ENCODE peak calls at places on chromosome 20, in five cellular contexts. L is ovary, U is lower leg skin, T is A549, D is neural progenitor cell. E is an unnamed sample.
A peak's percentile ranks its signal among the peaks of the same experiment; 100 is the strongest.

GRCh38 chr20:6767536-6768227 is at the start of gene BMP2:
- DNase-seq in L (peak; percentile 20), U (peak; percentile 84), T (peak; percentile 48), D (peak; percentile 87), E (no peak)

GRCh38 chr20:62716198-62716940 is 7.7 kb downstream of the NTSR1 start:
- DNase-seq in L (no peak), U (no peak), T (no peak), D (no peak), E (no peak)

GRCh38 chr20:20594171-20594530 is 118.3 kb downstream of the RALGAPA2 start:
- DNase-seq in L (no peak), U (no peak), T (peak; percentile 42), D (peak; percentile 57), E (no peak)

GRCh38 chr20:38805958-38806854 is 709 bp downstream of the PPP1R16B start:
- DNase-seq in L (no peak), U (peak; percentile 80), T (no peak), D (peak; percentile 42), E (no peak)

GRCh38 chr20:43904195-43904594 is 10.5 kb upstream of the TOX2 start:
- DNase-seq in L (no peak), U (no peak), T (no peak), D (peak; percentile 83), E (no peak)

GRCh38 chr20:46083101-46083500 is 6.7 kb downstream of the NCOA5 start:
- DNase-seq in L (no peak), U (no peak), T (no peak), D (no peak), E (no peak)

GRCh38 chr20:50027611-50028105 is 44.9 kb downstream of the SNAI1 start:
- DNase-seq in L (peak; percentile 54), U (no peak), T (peak; percentile 84), D (no peak), E (no peak)

GRCh38 chr20:22567944-22568871 is 16.2 kb downstream of the FOXA2 start:
- DNase-seq in L (no peak), U (no peak), T (no peak), D (peak; percentile 59), E (no peak)

GRCh38 chr20:33663161-33664084 is 1.3 kb downstream of the C20orf144 start:
- DNase-seq in L (peak; percentile 83), U (peak; percentile 96), T (peak; percentile 68), D (peak; percentile 94), E (no peak)

GRCh38 chr20:35992713-35993335 is 24.4 kb downstream of the CNBD2 start:
- DNase-seq in L (peak; percentile 24), U (peak; percentile 87), T (peak; percentile 68), D (peak; percentile 75), E (no peak)

GRCh38 chr20:35994994-35995453 is 26.6 kb downstream of the CNBD2 start:
- DNase-seq in L (peak; percentile 79), U (peak; percentile 96), T (peak; percentile 91), D (peak; percentile 91), E (no peak)

GRCh38 chr20:35988910-35989463 is 20.6 kb downstream of the CNBD2 start:
- DNase-seq in L (no peak), U (no peak), T (no peak), D (no peak), E (no peak)

GRCh38 chr20:35985789-35986188 is 17.4 kb downstream of the CNBD2 start:
- DNase-seq in L (no peak), U (no peak), T (no peak), D (no peak), E (no peak)

DNA sequence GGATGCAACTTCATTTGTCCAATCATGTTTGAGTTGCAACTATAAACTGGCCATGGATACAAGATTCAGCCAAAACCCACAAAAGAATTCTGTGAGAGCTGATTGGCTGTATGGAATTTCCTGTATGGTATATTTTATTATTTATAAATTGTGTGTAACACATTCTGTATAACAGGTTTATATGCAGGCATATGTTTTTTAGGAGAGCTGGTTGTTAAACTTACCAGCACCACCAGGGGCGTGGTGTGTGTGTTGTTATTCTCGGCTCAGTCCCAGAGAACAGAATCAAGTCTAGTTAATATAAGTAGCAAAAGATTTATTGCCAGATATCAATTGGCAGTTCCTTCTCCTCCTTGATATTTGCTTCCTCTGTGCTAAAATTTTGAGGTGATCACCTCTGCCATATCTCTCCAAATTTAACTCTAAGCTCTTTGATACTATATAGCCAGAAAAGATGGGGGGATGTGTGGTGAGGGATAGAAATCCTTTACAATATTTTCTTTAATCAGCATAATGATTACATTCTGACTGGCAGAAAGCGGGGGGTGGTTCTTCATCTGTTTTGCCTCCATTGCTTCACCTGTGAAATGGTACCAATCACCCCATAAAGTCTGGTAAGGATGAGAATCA is 22.9 kb downstream of the CNBD2 start:
- DNase-seq in L (no peak), U (peak; percentile 23), T (peak; percentile 53), D (peak; percentile 42), E (no peak)
- TF ChIP-seq CTCF in L (peak; percentile 11), U (no peak), T (peak; percentile 44), D (peak; percentile 55), E (peak; percentile 76)

GRCh38 chr20:18287915-18288747 is at the start of gene ZNF133:
- DNase-seq in L (peak; percentile 96), U (peak; percentile 99), T (peak; percentile 96), D (peak; percentile 96), E (peak; percentile 97)
- TF ChIP-seq CTCF in L (peak; percentile 8), U (no peak), T (no peak), D (peak; percentile 40), E (peak; percentile 37)

DNA sequence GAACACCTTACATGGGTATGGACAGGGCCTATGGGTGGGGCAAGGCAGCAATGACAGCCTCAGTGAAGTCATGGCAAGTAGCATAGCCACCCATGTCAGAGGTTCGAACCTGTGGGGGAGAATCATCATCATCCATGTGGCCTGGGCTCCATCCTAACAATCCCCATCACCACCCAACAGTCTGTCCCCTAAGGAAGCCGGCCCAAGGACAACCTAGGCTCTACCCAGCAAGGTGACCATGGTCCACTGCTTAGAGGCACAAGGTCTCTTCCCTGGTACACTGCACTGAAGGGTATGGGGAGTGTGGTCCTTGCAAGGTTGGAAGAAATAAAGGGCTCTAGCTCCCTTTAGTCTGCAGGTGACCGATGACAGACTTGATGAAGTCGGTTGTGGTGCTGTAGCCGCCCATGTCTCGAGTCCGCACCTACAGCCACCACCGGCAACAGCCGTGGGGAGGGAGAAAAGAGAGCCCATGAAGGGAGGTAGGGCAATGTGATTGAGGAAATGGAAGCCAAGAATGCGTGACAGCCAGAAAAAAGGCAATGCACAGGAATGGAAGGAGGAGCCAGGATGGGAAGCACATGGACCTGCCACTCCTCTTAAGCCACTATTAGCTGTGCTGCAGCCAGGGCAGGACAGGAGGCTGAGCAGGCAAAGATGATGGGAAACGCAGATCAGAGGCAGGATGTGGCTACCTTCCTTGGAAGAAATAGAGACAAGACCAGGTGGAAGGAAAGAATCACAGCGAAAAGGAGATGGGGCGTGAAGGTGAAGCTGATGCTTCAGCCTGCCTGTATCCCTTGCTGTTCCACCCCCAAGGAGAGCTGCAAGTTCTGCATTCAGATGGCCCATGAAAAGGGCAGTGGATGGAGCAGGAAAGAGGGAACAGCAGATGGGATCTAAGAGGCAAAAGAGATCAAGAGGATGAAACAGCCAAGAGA is 5.3 kb downstream of the IDH3B start:
- DNase-seq in L (no peak), U (no peak), T (peak; percentile 40), D (no peak), E (no peak)
- TF ChIP-seq CTCF in L (no peak), U (no peak), T (no peak), D (no peak), E (no peak)

GRCh38 chr20:13262302-13262650 is 41.2 kb downstream of the ISM1 start:
- DNase-seq in L (no peak), U (no peak), T (no peak), D (no peak), E (no peak)
- TF ChIP-seq CTCF in L (no peak), U (no peak), T (no peak), D (no peak), E (peak; percentile 1)

GRCh38 chr20:60132827-60133549 is 174.8 kb downstream of the CDH26 start:
- DNase-seq in L (no peak), U (no peak), T (no peak), D (no peak), E (no peak)
- TF ChIP-seq CTCF in L (no peak), U (no peak), T (no peak), D (no peak), E (no peak)